ENCODE peak calls at places on chromosome 1, in five cellular contexts. M is GDM1; L is stimulated activated CD4-positive, alpha-beta T cell treated with anti-CD3 and anti-CD28 coated beads, Interleukin-2, amount 100 ng/mL, for 48 hours; H is mesothelial cell of epicardium; K is fibroblast of mammary gland. W is an unnamed sample.

GRCh38 chr1:150144606-150145005 is 5.1 kb upstream of the PLEKHO1 start:
- DNase-seq in M (peak), L (no peak), H (no peak), K (no peak), W (no peak)

GRCh38 chr1:15637833-15638232 is 20.6 kb downstream of the DDI2 start:
- DNase-seq in L (no peak), M (no peak), H (no peak), K (no peak), W (no peak)

GRCh38 chr1:5769146-5769545 is 223.1 kb downstream of the NPHP4 start:
- DNase-seq in L (no peak), H (no peak), K (no peak), M (no peak), W (no peak)

GRCh38 chr1:93701619-93702018 is 20.0 kb upstream of the BCAR3 start:
- DNase-seq in H (no peak), K (peak), L (no peak), M (no peak), W (no peak)

GRCh38 chr1:218494449-218494852 is 149.3 kb downstream of the TGFB2 start:
- DNase-seq in K (no peak), H (no peak), M (no peak), L (no peak), W (no peak)

GRCh38 chr1:59672851-59673574 is 141.7 kb upstream of the HOOK1 start:
- DNase-seq in L (no peak), H (no peak), M (no peak), K (peak), W (no peak)

GRCh38 chr1:94265931-94266330 is 28.5 kb upstream of the ARHGAP29 start:
- DNase-seq in L (no peak), H (no peak), K (peak), M (no peak), W (no peak)

GRCh38 chr1:28258628-28259251 is 578 bp upstream of the SESN2 start:
- DNase-seq in M (no peak), H (no peak), L (no peak), K (no peak), W (no peak)

GRCh38 chr1:22983944-22984343 is 11.3 kb upstream of the LACTBL1 start:
- DNase-seq in K (no peak), H (no peak), M (no peak), L (no peak), W (no peak)

GRCh38 chr1:8598060-8598724 is 219.2 kb downstream of the RERE start:
- DNase-seq in K (peak), L (no peak), H (no peak), M (no peak), W (peak)

GRCh38 chr1:10170362-10170665 is 40.1 kb upstream of the KIF1B start:
- DNase-seq in L (no peak), M (no peak), K (no peak), H (no peak), W (no peak)

GRCh38 chr1:44801491-44802305 is 1.5 kb downstream of the PLK3 start:
- DNase-seq in H (no peak), K (no peak), M (no peak), L (no peak), W (peak)

GRCh38 chr1:17335821-17336718 is 28.1 kb downstream of the PADI4 start:
- DNase-seq in H (peak), M (peak), L (peak), K (peak), W (peak)

GRCh38 chr1:3052501-3052900 is 16.5 kb upstream of the PRDM16 start:
- DNase-seq in H (peak), L (no peak), K (no peak), M (no peak), W (no peak)